ENCODE peak calls at places on chromosome 3, in four cellular contexts. R is dorsolateral prefrontal cortex, T is BJ, U is spleen. B is an unnamed sample.

GRCh38 chr3:67870477-67870876 is 216.1 kb upstream of the SUCLG2 start:
- DNase-seq in R (no peak), T (no peak), U (no peak), B (no peak)

GRCh38 chr3:128619146-128619890 is 31.3 kb downstream of the RPN1 start:
- DNase-seq in T (no peak), R (no peak), U (no peak), B (peak; percentile 81)

GRCh38 chr3:179482857-179483256 is 31.6 kb upstream of the GNB4 start:
- DNase-seq in R (no peak), U (no peak), T (no peak), B (no peak)

GRCh38 chr3:197171481-197172067 is 126.8 kb downstream of the DLG1 start:
- DNase-seq in R (no peak), T (no peak), U (no peak), B (no peak)

GRCh38 chr3:33652736-33653135 is 65.3 kb downstream of the CLASP2 start:
- DNase-seq in R (no peak), U (no peak), T (no peak), B (no peak)

GRCh38 chr3:142236173-142236572 is 10.8 kb upstream of the GK5 start:
- DNase-seq in U (no peak), T (no peak), R (no peak), B (no peak)

GRCh38 chr3:61233828-61234227 is 17.4 kb downstream of the FHIT start:
- DNase-seq in R (no peak), T (no peak), U (no peak), B (no peak)

GRCh38 chr3:44242716-44243115 is 1.0 kb downstream of the TOPAZ1 start:
- DNase-seq in T (no peak), U (no peak), R (no peak), B (no peak)

GRCh38 chr3:30167511-30168135 is 438.8 kb upstream of the TGFBR2 start:
- DNase-seq in T (no peak), R (no peak), U (no peak), B (no peak)

GRCh38 chr3:134315286-134316106 is 58.8 kb downstream of the AMOTL2 start:
- DNase-seq in R (no peak), T (no peak), U (peak; percentile 73), B (no peak)

GRCh38 chr3:132242095-132242494 is 75.1 kb upstream of the ACP3 start:
- DNase-seq in R (no peak), T (no peak), U (no peak), B (no peak)

DNA sequence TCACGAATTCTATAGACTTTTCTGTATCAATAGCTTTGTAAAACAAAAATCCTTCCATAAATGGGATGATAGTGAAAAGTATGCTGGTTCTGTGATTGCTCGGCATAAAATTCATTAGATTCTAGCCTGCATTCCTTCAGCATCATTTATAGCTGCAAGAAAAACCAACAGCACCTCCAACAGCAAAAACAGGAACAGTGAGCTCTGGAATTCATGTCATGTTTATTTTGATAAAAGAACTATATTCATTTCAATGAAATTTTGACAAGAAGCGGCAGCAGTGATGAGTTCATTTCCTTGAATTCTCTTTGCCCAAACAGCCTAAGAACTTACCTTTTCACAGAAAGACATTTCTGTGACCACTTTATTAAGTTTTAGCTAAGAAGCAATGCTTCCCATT is 515.2 kb upstream of the CCDC54 start:
- DNase-seq in U (no peak), R (no peak), T (no peak), B (no peak)
- TF ChIP-seq CTCF in U (no peak), R (peak; percentile 40), T (peak; percentile 49), B (no peak)

DNA sequence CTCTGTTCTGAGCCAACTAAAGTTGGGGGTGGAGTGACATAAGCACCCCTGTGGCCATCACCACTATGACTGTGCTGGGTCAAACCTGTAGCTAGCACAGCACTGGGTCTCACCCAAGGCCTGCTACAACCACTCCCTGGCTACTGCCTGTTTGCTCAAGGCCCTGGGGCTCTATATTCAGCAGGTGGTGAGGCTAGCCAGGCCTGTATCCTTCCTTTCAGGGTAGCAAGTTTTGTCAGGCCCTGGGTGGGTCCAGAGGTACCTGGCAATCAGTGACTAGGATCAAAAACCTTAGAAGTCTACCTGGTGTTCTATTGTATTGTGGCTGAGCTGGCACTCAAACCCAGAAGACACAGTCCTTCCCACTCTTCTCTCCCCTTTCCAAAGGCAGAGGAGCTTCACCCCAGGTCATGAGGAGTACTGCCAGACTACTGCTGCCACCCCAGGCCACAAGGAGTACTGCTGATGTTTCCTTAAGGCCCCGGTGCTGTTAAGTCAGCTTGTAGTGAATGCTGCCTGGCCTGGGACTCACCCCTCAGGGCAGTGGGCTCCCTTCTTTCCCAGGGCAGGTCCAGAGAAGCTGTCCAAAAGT is 170.8 kb downstream of the IGSF11 start:
- DNase-seq in T (no peak), R (no peak), U (no peak), B (no peak)
- TF ChIP-seq CTCF in T (no peak), R (no peak), U (no peak), B (no peak)

DNA sequence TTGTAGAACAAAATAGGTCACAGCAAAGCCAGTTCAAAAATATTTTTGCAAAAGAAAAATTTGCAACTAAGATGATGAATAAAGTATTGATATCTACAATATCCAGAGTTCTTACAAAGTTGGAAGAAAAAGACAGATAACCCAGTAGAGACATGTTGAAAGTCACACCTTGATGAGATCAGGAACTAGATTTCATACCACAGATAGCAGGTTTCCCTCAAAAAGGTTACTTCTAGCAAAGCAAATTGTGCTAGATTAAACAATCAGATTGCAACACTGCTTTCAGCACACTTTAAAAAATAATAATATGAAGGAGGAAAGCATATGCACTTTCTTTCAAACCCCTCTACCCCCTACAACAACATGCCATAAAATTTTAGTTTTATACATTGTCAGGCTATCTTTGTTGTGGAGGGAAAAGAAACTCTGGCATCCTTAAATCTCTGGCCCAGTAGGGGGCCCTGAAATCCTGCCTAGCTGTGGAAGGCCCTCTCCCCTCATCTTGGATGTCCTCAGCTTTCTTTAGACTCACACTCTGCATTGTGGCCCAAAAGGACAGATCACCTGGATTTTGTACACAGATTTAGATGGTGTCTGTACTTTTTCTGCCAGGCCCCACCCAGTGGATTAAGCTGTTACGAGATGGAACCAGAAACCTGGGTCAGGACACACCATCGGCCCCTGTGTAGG is 50.9 kb downstream of the CCR3 start:
- DNase-seq in R (no peak), T (no peak), U (no peak), B (no peak)
- TF ChIP-seq CTCF in R (no peak), T (no peak), U (no peak), B (no peak)

GRCh38 chr3:187259171-187259570 is 32.4 kb downstream of the MASP1 start:
- DNase-seq in R (no peak), U (no peak), T (no peak), B (no peak)
- TF ChIP-seq CTCF in R (no peak), U (no peak), T (no peak), B (no peak)